ENCODE peak calls at places on chromosomes 11 and 22, in eight cellular contexts. One of them, this sample, is unnamed.
A peak's percentile ranks its signal among the peaks of the same experiment; 100 is the strongest.

GRCh38 chr22:49999901-50000586 is 12.5 kb downstream of the IL17REL start:
- DNase-seq in left cardiac atrium: no peak
- DNase-seq in fibroblast of the aortic adventitia: no peak
- DNase-seq in dorsolateral prefrontal cortex: no peak
- DNase-seq in foreskin fibroblast: no peak
- DNase-seq in HFF-Myc: no peak
- DNase-seq in T-helper 2 cell: no peak
- DNase-seq in HT1080: no peak
- DNase-seq in this sample: no peak

GRCh38 chr22:44572414-44573207 is 74.6 kb upstream of the RTL6 start:
- DNase-seq in left cardiac atrium: no peak
- DNase-seq in fibroblast of the aortic adventitia: no peak
- DNase-seq in dorsolateral prefrontal cortex: no peak
- DNase-seq in foreskin fibroblast: no peak
- DNase-seq in HFF-Myc: no peak
- DNase-seq in T-helper 2 cell: no peak
- DNase-seq in HT1080: no peak
- DNase-seq in this sample: no peak

GRCh38 chr11:130638048-130638447 is 189.6 kb downstream of the ADAMTS15 start:
- DNase-seq in left cardiac atrium: no peak
- DNase-seq in fibroblast of the aortic adventitia: no peak
- DNase-seq in dorsolateral prefrontal cortex: no peak
- DNase-seq in foreskin fibroblast: no peak
- DNase-seq in HFF-Myc: no peak
- DNase-seq in T-helper 2 cell: no peak
- DNase-seq in HT1080: no peak
- DNase-seq in this sample: no peak

GRCh38 chr22:17130199-17130598 is 9.0 kb upstream of the TMEM121B start:
- DNase-seq in left cardiac atrium: no peak
- DNase-seq in fibroblast of the aortic adventitia: no peak
- DNase-seq in dorsolateral prefrontal cortex: no peak
- DNase-seq in foreskin fibroblast: peak; percentile 18
- DNase-seq in HFF-Myc: peak; percentile 14
- DNase-seq in T-helper 2 cell: no peak
- DNase-seq in HT1080: peak; percentile 20
- DNase-seq in this sample: no peak

GRCh38 chr11:1444823-1445422 is 41.7 kb downstream of the MOB2 start:
- DNase-seq in left cardiac atrium: no peak
- DNase-seq in fibroblast of the aortic adventitia: no peak
- DNase-seq in dorsolateral prefrontal cortex: no peak
- DNase-seq in foreskin fibroblast: no peak
- DNase-seq in HFF-Myc: no peak
- DNase-seq in T-helper 2 cell: no peak
- DNase-seq in HT1080: no peak
- DNase-seq in this sample: no peak

GRCh38 chr11:541433-541885 is 4.1 kb downstream of the LRRC56 start:
- DNase-seq in left cardiac atrium: peak; percentile 8
- DNase-seq in fibroblast of the aortic adventitia: no peak
- DNase-seq in dorsolateral prefrontal cortex: no peak
- DNase-seq in foreskin fibroblast: no peak
- DNase-seq in HFF-Myc: no peak
- DNase-seq in T-helper 2 cell: no peak
- DNase-seq in HT1080: no peak
- DNase-seq in this sample: no peak

GRCh38 chr11:69468236-69468635 is 13.2 kb upstream of the LINC01488 start:
- DNase-seq in left cardiac atrium: no peak
- DNase-seq in fibroblast of the aortic adventitia: no peak
- DNase-seq in dorsolateral prefrontal cortex: no peak
- DNase-seq in foreskin fibroblast: no peak
- DNase-seq in HFF-Myc: no peak
- DNase-seq in T-helper 2 cell: no peak
- DNase-seq in HT1080: no peak
- DNase-seq in this sample: no peak

GRCh38 chr11:129643031-129643721 is 172.5 kb upstream of the TMEM45B start:
- DNase-seq in left cardiac atrium: no peak
- DNase-seq in fibroblast of the aortic adventitia: peak; percentile 38
- DNase-seq in dorsolateral prefrontal cortex: no peak
- DNase-seq in foreskin fibroblast: peak; percentile 84
- DNase-seq in HFF-Myc: no peak
- DNase-seq in T-helper 2 cell: no peak
- DNase-seq in HT1080: peak; percentile 90
- DNase-seq in this sample: no peak

GRCh38 chr11:47565340-47566165 is at the start of gene PTPMT1:
- DNase-seq in left cardiac atrium: peak; percentile 83
- DNase-seq in fibroblast of the aortic adventitia: peak; percentile 46
- DNase-seq in dorsolateral prefrontal cortex: peak; percentile 42
- DNase-seq in foreskin fibroblast: peak; percentile 74
- DNase-seq in HFF-Myc: no peak
- DNase-seq in T-helper 2 cell: peak; percentile 50
- DNase-seq in HT1080: peak; percentile 64
- DNase-seq in this sample: peak; percentile 81